ENCODE peak calls at places on chromosomes 4 and X, in nine cellular contexts. One of them, this sample, is unnamed. For H3K4me1, the result is how much of the 10 kb centered on the place peaks cover.

GRCh38 chr4:24537025-24537424 is 47.3 kb downstream of the DHX15 start:
- DNase-seq in tibial artery: no peak
- DNase-seq in Peyer's patch: no peak
- DNase-seq in A549: no peak
- DNase-seq in hepatocyte: no peak
- DNase-seq in thoracic aorta: peak
- DNase-seq in CD8-positive, alpha-beta memory T cell: no peak
- DNase-seq in cardiac muscle cell: no peak
- DNase-seq in neural progenitor cell: no peak
- DNase-seq in this sample: no peak

GRCh38 chr4:3861720-3862639 is 95.8 kb downstream of the ADRA2C start:
- DNase-seq in tibial artery: no peak
- DNase-seq in Peyer's patch: no peak
- DNase-seq in A549: no peak
- DNase-seq in hepatocyte: no peak
- DNase-seq in thoracic aorta: no peak
- DNase-seq in CD8-positive, alpha-beta memory T cell: peak
- DNase-seq in cardiac muscle cell: no peak
- DNase-seq in neural progenitor cell: no peak
- DNase-seq in this sample: no peak

GRCh38 chr4:34108456-34108855 is 2135.9 kb downstream of the ARAP2 start:
- DNase-seq in tibial artery: no peak
- DNase-seq in Peyer's patch: no peak
- DNase-seq in A549: no peak
- DNase-seq in hepatocyte: no peak
- DNase-seq in thoracic aorta: no peak
- DNase-seq in CD8-positive, alpha-beta memory T cell: no peak
- DNase-seq in cardiac muscle cell: no peak
- DNase-seq in neural progenitor cell: no peak
- DNase-seq in this sample: no peak

GRCh38 chr4:5371415-5372190 is 320.3 kb downstream of the STK32B start:
- DNase-seq in tibial artery: no peak
- DNase-seq in Peyer's patch: no peak
- DNase-seq in A549: no peak
- DNase-seq in hepatocyte: no peak
- DNase-seq in thoracic aorta: no peak
- DNase-seq in CD8-positive, alpha-beta memory T cell: no peak
- DNase-seq in cardiac muscle cell: no peak
- DNase-seq in neural progenitor cell: no peak
- DNase-seq in this sample: no peak

GRCh38 chrX:134999469-134999868 is 8.7 kb downstream of the SMIM10 start:
- DNase-seq in tibial artery: no peak
- DNase-seq in Peyer's patch: no peak
- DNase-seq in A549: peak
- DNase-seq in hepatocyte: peak
- DNase-seq in thoracic aorta: no peak
- DNase-seq in CD8-positive, alpha-beta memory T cell: no peak
- DNase-seq in cardiac muscle cell: peak
- DNase-seq in neural progenitor cell: peak
- DNase-seq in this sample: no peak

GRCh38 chr4:69025191-69025998 is 70.9 kb upstream of the UGT2B7 start:
- DNase-seq in tibial artery: no peak
- DNase-seq in Peyer's patch: no peak
- DNase-seq in A549: no peak
- DNase-seq in hepatocyte: peak
- DNase-seq in thoracic aorta: no peak
- DNase-seq in CD8-positive, alpha-beta memory T cell: no peak
- DNase-seq in cardiac muscle cell: peak
- DNase-seq in neural progenitor cell: peak
- DNase-seq in this sample: no peak

GRCh38 chr4:107131295-107131694 is 95.2 kb upstream of the DKK2 start:
- DNase-seq in tibial artery: no peak
- DNase-seq in Peyer's patch: no peak
- DNase-seq in A549: no peak
- DNase-seq in hepatocyte: no peak
- DNase-seq in thoracic aorta: no peak
- DNase-seq in CD8-positive, alpha-beta memory T cell: no peak
- DNase-seq in cardiac muscle cell: no peak
- DNase-seq in neural progenitor cell: no peak
- DNase-seq in this sample: no peak

GRCh38 chr4:16066586-16067128 is 17.2 kb downstream of the PROM1 start:
- DNase-seq in tibial artery: no peak
- DNase-seq in Peyer's patch: no peak
- DNase-seq in A549: no peak
- DNase-seq in hepatocyte: no peak
- DNase-seq in thoracic aorta: no peak
- DNase-seq in CD8-positive, alpha-beta memory T cell: no peak
- DNase-seq in cardiac muscle cell: no peak
- DNase-seq in neural progenitor cell: no peak
- DNase-seq in this sample: no peak

GRCh38 chr4:143178923-143179322 is 5.8 kb upstream of the USP38 start:
- DNase-seq in tibial artery: no peak
- DNase-seq in Peyer's patch: no peak
- DNase-seq in A549: no peak
- DNase-seq in hepatocyte: no peak
- DNase-seq in thoracic aorta: no peak
- DNase-seq in CD8-positive, alpha-beta memory T cell: no peak
- DNase-seq in cardiac muscle cell: no peak
- DNase-seq in neural progenitor cell: no peak
- DNase-seq in this sample: no peak

GRCh38 chr4:119942806-119943205 is 123.8 kb downstream of the MAD2L1 start:
- DNase-seq in tibial artery: no peak
- DNase-seq in Peyer's patch: no peak
- DNase-seq in A549: no peak
- DNase-seq in hepatocyte: no peak
- DNase-seq in thoracic aorta: no peak
- DNase-seq in CD8-positive, alpha-beta memory T cell: no peak
- DNase-seq in cardiac muscle cell: no peak
- DNase-seq in neural progenitor cell: no peak
- DNase-seq in this sample: no peak

GRCh38 chr4:1907848-1908525 is 36.8 kb downstream of the NSD2 start:
- DNase-seq in tibial artery: no peak
- DNase-seq in Peyer's patch: no peak
- DNase-seq in A549: no peak
- DNase-seq in hepatocyte: no peak
- DNase-seq in thoracic aorta: no peak
- DNase-seq in CD8-positive, alpha-beta memory T cell: no peak
- DNase-seq in cardiac muscle cell: no peak
- DNase-seq in neural progenitor cell: no peak
- DNase-seq in this sample: no peak

GRCh38 chr4:13432453-13432852 is 51.7 kb downstream of the RAB28 start:
- DNase-seq in tibial artery: no peak
- DNase-seq in Peyer's patch: no peak
- DNase-seq in A549: no peak
- DNase-seq in hepatocyte: no peak
- DNase-seq in thoracic aorta: no peak
- DNase-seq in CD8-positive, alpha-beta memory T cell: no peak
- DNase-seq in cardiac muscle cell: no peak
- DNase-seq in neural progenitor cell: no peak
- DNase-seq in this sample: no peak

GRCh38 chr4:149933883-149934282 is 118.2 kb upstream of the IQCM start:
- DNase-seq in tibial artery: no peak
- DNase-seq in Peyer's patch: no peak
- DNase-seq in A549: no peak
- DNase-seq in hepatocyte: no peak
- DNase-seq in thoracic aorta: no peak
- DNase-seq in CD8-positive, alpha-beta memory T cell: no peak
- DNase-seq in cardiac muscle cell: no peak
- DNase-seq in neural progenitor cell: no peak
- DNase-seq in this sample: no peak

GRCh38 chrX:100719139-100719538 is 12.8 kb downstream of the SYTL4 start:
- DNase-seq in tibial artery: no peak
- DNase-seq in Peyer's patch: no peak
- DNase-seq in A549: no peak
- DNase-seq in hepatocyte: no peak
- DNase-seq in thoracic aorta: no peak
- DNase-seq in CD8-positive, alpha-beta memory T cell: no peak
- DNase-seq in cardiac muscle cell: no peak
- DNase-seq in neural progenitor cell: no peak
- DNase-seq in this sample: no peak

GRCh38 chr4:5045099-5045498 is 6.2 kb upstream of the STK32B start:
- DNase-seq in tibial artery: peak
- DNase-seq in Peyer's patch: no peak
- DNase-seq in A549: no peak
- DNase-seq in hepatocyte: no peak
- DNase-seq in thoracic aorta: no peak
- DNase-seq in CD8-positive, alpha-beta memory T cell: no peak
- DNase-seq in cardiac muscle cell: no peak
- DNase-seq in neural progenitor cell: no peak
- DNase-seq in this sample: no peak

DNA sequence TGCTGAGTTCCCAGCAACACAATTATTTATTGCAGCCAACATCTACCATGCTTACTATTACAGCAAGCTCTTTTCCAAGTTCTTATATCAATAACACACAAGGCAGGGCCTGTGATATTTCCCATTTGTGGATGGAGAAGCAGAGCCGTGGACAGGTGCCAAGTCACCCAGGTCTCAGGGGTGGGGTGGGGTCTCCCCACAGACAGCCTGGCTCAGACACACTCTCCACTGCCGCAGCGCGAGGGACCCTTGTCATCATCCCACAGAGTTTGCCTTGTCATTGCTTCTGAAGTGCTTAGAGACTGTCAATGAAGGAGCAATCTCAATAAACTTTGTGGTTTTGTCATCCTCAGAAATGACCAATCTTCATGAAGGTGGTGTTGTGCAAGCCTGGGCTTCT is 76.1 kb downstream of the SORBS2 start:
- DNase-seq in tibial artery: no peak
- DNase-seq in Peyer's patch: no peak
- DNase-seq in A549: no peak
- DNase-seq in hepatocyte: no peak
- DNase-seq in thoracic aorta: no peak
- DNase-seq in CD8-positive, alpha-beta memory T cell: no peak
- DNase-seq in cardiac muscle cell: no peak
- DNase-seq in neural progenitor cell: no peak
- DNase-seq in this sample: no peak
- H3K4me1 ChIP-seq in tibial artery: half or more
- H3K4me1 ChIP-seq in Peyer's patch: under half
- H3K4me1 ChIP-seq in A549: under half
- H3K4me1 ChIP-seq in hepatocyte: under half
- H3K4me1 ChIP-seq in thoracic aorta: half or more
- H3K4me1 ChIP-seq in CD8-positive, alpha-beta memory T cell: under half
- H3K4me1 ChIP-seq in cardiac muscle cell: under half
- H3K4me1 ChIP-seq in neural progenitor cell: under half
- H3K4me1 ChIP-seq in this sample: under half

DNA sequence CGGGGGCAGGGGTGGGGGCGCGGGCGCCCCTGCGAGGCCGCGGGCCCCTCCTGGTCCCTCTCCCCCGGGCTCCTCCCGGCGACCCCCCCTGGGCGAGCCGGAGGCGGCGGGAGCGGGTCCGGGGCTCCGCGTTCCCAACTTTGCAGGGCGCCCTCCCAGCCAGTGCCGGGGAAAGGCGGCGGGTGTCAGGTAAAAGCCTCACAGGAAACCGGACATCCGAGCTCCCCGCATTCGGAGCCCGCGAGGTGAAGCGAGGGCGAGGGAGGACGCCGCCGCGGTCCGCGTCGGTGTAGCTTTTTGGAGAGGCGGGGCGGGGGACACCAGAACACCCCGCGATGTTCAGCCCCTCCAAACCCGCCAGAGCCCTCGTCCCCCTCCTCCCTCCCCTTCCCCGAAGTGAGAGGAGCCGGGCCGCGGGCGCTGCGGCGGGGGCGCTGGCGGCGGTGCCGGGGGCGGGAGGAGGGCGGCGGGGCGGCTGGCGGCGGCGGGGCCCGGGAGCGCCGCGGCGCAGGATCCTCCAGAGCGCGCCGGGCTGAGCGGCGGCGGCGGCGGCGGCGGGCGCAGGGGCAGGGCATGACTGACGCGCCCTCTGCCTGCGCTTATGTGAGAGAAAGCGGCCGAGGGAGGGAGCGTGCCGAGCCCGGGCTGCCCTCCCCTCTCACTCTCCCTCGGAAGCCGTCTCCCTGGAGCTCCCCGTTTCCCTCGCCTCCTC is at the start of gene VEGFC:
- DNase-seq in tibial artery: peak
- DNase-seq in Peyer's patch: peak
- DNase-seq in A549: no peak
- DNase-seq in hepatocyte: peak
- DNase-seq in thoracic aorta: no peak
- DNase-seq in CD8-positive, alpha-beta memory T cell: no peak
- DNase-seq in cardiac muscle cell: peak
- DNase-seq in neural progenitor cell: peak
- DNase-seq in this sample: no peak
- H3K27ac ChIP-seq in tibial artery: peak
- H3K27ac ChIP-seq in Peyer's patch: peak
- H3K27ac ChIP-seq in A549: peak
- H3K27ac ChIP-seq in hepatocyte: no peak
- H3K27ac ChIP-seq in thoracic aorta: peak
- H3K27ac ChIP-seq in CD8-positive, alpha-beta memory T cell: no peak
- H3K27ac ChIP-seq in cardiac muscle cell: no peak
- H3K27ac ChIP-seq in neural progenitor cell: no peak
- H3K27ac ChIP-seq in this sample: no peak

GRCh38 chrX:9528498-9528897 is 63.6 kb downstream of the TBL1X start:
- DNase-seq in tibial artery: no peak
- DNase-seq in Peyer's patch: no peak
- DNase-seq in A549: no peak
- DNase-seq in hepatocyte: no peak
- DNase-seq in thoracic aorta: no peak
- DNase-seq in CD8-positive, alpha-beta memory T cell: no peak
- DNase-seq in cardiac muscle cell: no peak
- DNase-seq in neural progenitor cell: no peak
- DNase-seq in this sample: no peak

GRCh38 chrX:9526965-9527364 is 62.1 kb downstream of the TBL1X start:
- DNase-seq in tibial artery: no peak
- DNase-seq in Peyer's patch: no peak
- DNase-seq in A549: no peak
- DNase-seq in hepatocyte: no peak
- DNase-seq in thoracic aorta: no peak
- DNase-seq in CD8-positive, alpha-beta memory T cell: no peak
- DNase-seq in cardiac muscle cell: no peak
- DNase-seq in neural progenitor cell: no peak
- DNase-seq in this sample: no peak

GRCh38 chrX:9530848-9531274 is 66.0 kb downstream of the TBL1X start:
- DNase-seq in tibial artery: peak
- DNase-seq in Peyer's patch: peak
- DNase-seq in A549: peak
- DNase-seq in hepatocyte: peak
- DNase-seq in thoracic aorta: peak
- DNase-seq in CD8-positive, alpha-beta memory T cell: peak
- DNase-seq in cardiac muscle cell: peak
- DNase-seq in neural progenitor cell: peak
- DNase-seq in this sample: peak

GRCh38 chrX:9532349-9532748 is 67.5 kb downstream of the TBL1X start:
- DNase-seq in tibial artery: no peak
- DNase-seq in Peyer's patch: no peak
- DNase-seq in A549: no peak
- DNase-seq in hepatocyte: no peak
- DNase-seq in thoracic aorta: no peak
- DNase-seq in CD8-positive, alpha-beta memory T cell: no peak
- DNase-seq in cardiac muscle cell: no peak
- DNase-seq in neural progenitor cell: no peak
- DNase-seq in this sample: no peak

GRCh38 chrX:9529223-9529622 is 64.4 kb downstream of the TBL1X start:
- DNase-seq in tibial artery: no peak
- DNase-seq in Peyer's patch: no peak
- DNase-seq in A549: no peak
- DNase-seq in hepatocyte: no peak
- DNase-seq in thoracic aorta: no peak
- DNase-seq in CD8-positive, alpha-beta memory T cell: no peak
- DNase-seq in cardiac muscle cell: no peak
- DNase-seq in neural progenitor cell: no peak
- DNase-seq in this sample: no peak
- H3K4me1 ChIP-seq in tibial artery: under half
- H3K4me1 ChIP-seq in Peyer's patch: under half
- H3K4me1 ChIP-seq in A549: under half
- H3K4me1 ChIP-seq in hepatocyte: under half
- H3K4me1 ChIP-seq in thoracic aorta: under half
- H3K4me1 ChIP-seq in CD8-positive, alpha-beta memory T cell: under half
- H3K4me1 ChIP-seq in cardiac muscle cell: under half
- H3K4me1 ChIP-seq in neural progenitor cell: half or more
- H3K4me1 ChIP-seq in this sample: under half

GRCh38 chrX:44698328-44698727 is 145.5 kb upstream of the DUSP21 start:
- DNase-seq in tibial artery: no peak
- DNase-seq in Peyer's patch: no peak
- DNase-seq in A549: no peak
- DNase-seq in hepatocyte: no peak
- DNase-seq in thoracic aorta: no peak
- DNase-seq in CD8-positive, alpha-beta memory T cell: no peak
- DNase-seq in cardiac muscle cell: no peak
- DNase-seq in neural progenitor cell: peak
- DNase-seq in this sample: no peak
- H3K27ac ChIP-seq in tibial artery: no peak
- H3K27ac ChIP-seq in Peyer's patch: no peak
- H3K27ac ChIP-seq in A549: no peak
- H3K27ac ChIP-seq in hepatocyte: no peak
- H3K27ac ChIP-seq in thoracic aorta: no peak
- H3K27ac ChIP-seq in CD8-positive, alpha-beta memory T cell: no peak
- H3K27ac ChIP-seq in cardiac muscle cell: no peak
- H3K27ac ChIP-seq in neural progenitor cell: no peak
- H3K27ac ChIP-seq in this sample: no peak

This sample was measured in CD4-positive, alpha-beta memory T cell.